ENCODE peak calls at places on chromosomes 2 and 18, in five cellular contexts. Z is IMR-90, T is neuronal stem cell, C is H1, H is mesendoderm. G is an unnamed sample.

GRCh38 chr2:201978988-201979387 is 54.7 kb upstream of the FZD7 start:
- DNase-seq in C (no peak), Z (no peak), H (no peak), T (no peak), G (no peak)

GRCh38 chr2:217434183-217434620 is 568.6 kb downstream of the TNS1 start:
- DNase-seq in Z (peak), H (peak), C (peak), T (peak), G (peak)

GRCh38 chr2:118046628-118047210 is 32.8 kb upstream of the CCDC93 start:
- DNase-seq in Z (peak), T (no peak), H (peak), C (no peak), G (peak)

GRCh38 chr18:45221363-45221762 is 393.9 kb upstream of the SLC14A2 start:
- DNase-seq in Z (peak), H (no peak), C (no peak), T (no peak), G (peak)

GRCh38 chr2:68103026-68103425 is 40.2 kb upstream of the C1D start:
- DNase-seq in Z (no peak), H (no peak), C (no peak), T (no peak), G (no peak)

GRCh38 chr18:31657823-31658669 is 26.3 kb downstream of the B4GALT6 start:
- DNase-seq in T (no peak), C (no peak), Z (no peak), H (no peak), G (peak)

GRCh38 chr2:150391779-150392178 is 95.7 kb downstream of the RND3 start:
- DNase-seq in T (no peak), Z (no peak), H (no peak), C (no peak), G (peak)

GRCh38 chr2:96140941-96141623 is 2.8 kb upstream of the ASTL start:
- DNase-seq in C (no peak), Z (no peak), T (no peak), H (no peak), G (no peak)

GRCh38 chr2:128396500-128396891 is 77.8 kb upstream of the HS6ST1 start:
- DNase-seq in Z (peak), T (no peak), C (no peak), H (peak), G (peak)

GRCh38 chr2:229719926-229720652 is 5.7 kb upstream of the DNER start:
- DNase-seq in T (no peak), Z (peak), C (no peak), H (peak), G (no peak)

GRCh38 chr2:85134255-85135065 is 1.3 kb downstream of the TCF7L1 start:
- DNase-seq in Z (peak), C (peak), T (peak), H (peak), G (peak)

GRCh38 chr2:30577151-30577550 is 130.1 kb downstream of the LCLAT1 start:
- DNase-seq in Z (no peak), C (no peak), T (no peak), H (peak), G (no peak)

GRCh38 chr2:12270876-12271588 is 445.7 kb upstream of the TRIB2 start:
- DNase-seq in C (no peak), Z (no peak), T (no peak), H (no peak), G (no peak)

GRCh38 chr2:127590386-127591190 is 55.1 kb downstream of the MYO7B start:
- DNase-seq in H (no peak), T (no peak), C (no peak), Z (no peak), G (no peak)

GRCh38 chr2:181678033-181678586 is 2.2 kb downstream of the NEUROD1 start:
- DNase-seq in T (peak), Z (peak), C (peak), H (peak), G (peak)

GRCh38 chr2:174595904-174596397 is 1.7 kb downstream of the WIPF1 start:
- DNase-seq in C (no peak), Z (no peak), T (no peak), H (no peak), G (no peak)

GRCh38 chr2:71282493-71282892 is 49.1 kb upstream of the ZNF638 start:
- DNase-seq in C (no peak), T (no peak), H (peak), Z (no peak), G (no peak)

GRCh38 chr2:118721817-118722551 is 125.5 kb downstream of the EN1 start:
- DNase-seq in H (no peak), T (no peak), Z (no peak), C (no peak), G (no peak)

GRCh38 chr18:6835345-6835744 is 105.8 kb downstream of the ARHGAP28 start:
- DNase-seq in T (no peak), C (no peak), H (no peak), Z (peak), G (peak)

GRCh38 chr2:60309326-60309725 is 244.1 kb downstream of the BCL11A start:
- DNase-seq in H (no peak), Z (no peak), T (no peak), C (no peak), G (no peak)

GRCh38 chr2:38277245-38278119 is 99.6 kb downstream of the ATL2 start:
- DNase-seq in Z (peak), H (peak), T (no peak), C (peak), G (peak)

GRCh38 chr2:23422089-23423061 is 37.4 kb downstream of the KLHL29 start:
- DNase-seq in C (no peak), T (no peak), Z (no peak), H (no peak), G (no peak)
- H3K23ac ChIP-seq in C (no peak), T (no peak), Z (peak), H (no peak), G (no peak)

GRCh38 chr2:70140978-70141753 is 49.7 kb downstream of the C2orf42 start:
- DNase-seq in Z (peak), T (no peak), C (peak), H (peak), G (peak)
- H3K4me3 ChIP-seq in Z (peak), T (peak), C (peak), H (no peak), G (no peak)

DNA sequence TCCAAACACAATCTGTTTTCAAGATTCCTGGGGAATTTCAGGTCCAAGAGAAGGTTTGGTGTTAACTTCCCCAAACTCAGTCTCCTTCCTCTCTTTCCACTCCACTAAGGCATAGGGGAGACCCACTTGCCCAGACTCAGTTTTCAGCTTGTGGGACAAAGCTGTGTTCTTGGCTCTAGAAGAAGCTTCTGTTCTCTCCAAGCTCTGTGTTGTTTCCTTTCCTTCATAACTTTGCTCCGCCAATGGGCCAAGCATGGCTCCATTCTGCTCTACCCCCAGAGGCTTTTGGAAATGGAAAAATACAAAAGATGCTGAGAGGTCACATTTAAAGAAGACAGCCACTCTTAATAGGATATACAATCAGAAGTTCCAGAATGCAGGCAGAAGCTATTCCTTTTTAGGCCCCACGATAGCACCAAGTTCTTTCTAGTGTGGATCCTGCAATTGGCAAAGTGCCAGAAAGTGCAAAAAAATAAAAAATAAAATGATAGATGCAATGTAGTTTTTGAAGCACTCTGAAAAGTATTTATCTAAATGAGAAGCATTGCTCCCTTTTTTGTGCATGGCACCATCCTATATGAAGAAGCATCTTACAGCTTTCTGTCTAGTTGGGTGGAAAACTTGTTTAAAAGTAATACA is 510.1 kb downstream of the TXNL1 start:
- DNase-seq in C (no peak), T (no peak), Z (no peak), H (no peak), G (no peak)
- H2BK120ac ChIP-seq in C (no peak), T (no peak), Z (peak), H (no peak), G (no peak)

GRCh38 chr2:16685340-16685715 is 19.7 kb upstream of the CYRIA start:
- DNase-seq in H (no peak), T (no peak), Z (no peak), C (no peak), G (no peak)

GRCh38 chr2:16687949-16688348 is 22.3 kb upstream of the CYRIA start:
- DNase-seq in T (no peak), C (no peak), Z (no peak), H (no peak), G (no peak)

GRCh38 chr2:16684676-16685339 is 19.2 kb upstream of the CYRIA start:
- DNase-seq in T (no peak), Z (no peak), H (no peak), C (no peak), G (no peak)

GRCh38 chr2:16686641-16687040 is 21.0 kb upstream of the CYRIA start:
- DNase-seq in H (no peak), T (no peak), C (no peak), Z (no peak), G (no peak)

GRCh38 chr2:16687222-16687621 is 21.6 kb upstream of the CYRIA start:
- DNase-seq in C (no peak), Z (no peak), H (no peak), T (no peak), G (no peak)
- H3K23ac ChIP-seq in C (no peak), Z (no peak), H (no peak), T (no peak), G (no peak)

G was measured in mesenchymal stem cell.